ENCODE peak calls at places on chromosomes 11 and 22, in eight cellular contexts. F, E, A, M, W, Q, S and R are unnamed samples.

GRCh38 chr22:29877620-29878019 is 5.4 kb upstream of the MTMR3 start:
- DNase-seq in E (no peak), M (peak), W (no peak), F (no peak), S (no peak), A (no peak), Q (peak), R (no peak)

GRCh38 chr11:77449060-77449521 is 24.8 kb downstream of the PAK1 start:
- DNase-seq in E (no peak), M (no peak), A (no peak), W (no peak), Q (no peak), F (no peak), S (no peak), R (peak)

GRCh38 chr22:19759459-19759993 is 1.1 kb upstream of the TBX1 start:
- DNase-seq in M (no peak), A (no peak), Q (no peak), S (peak), F (no peak), E (no peak), W (no peak), R (no peak)

GRCh38 chr11:122202951-122203456 is 87.0 kb upstream of the BLID start:
- DNase-seq in E (no peak), S (peak), M (peak), F (no peak), Q (peak), A (peak), W (no peak), R (peak)

GRCh38 chr22:27206001-27206746 is 548.8 kb downstream of the MIAT start:
- DNase-seq in F (no peak), S (no peak), Q (no peak), W (peak), E (no peak), A (no peak), M (peak), R (no peak)

GRCh38 chr22:23533328-23533762 is 46.7 kb downstream of the IGLL1 start:
- DNase-seq in F (no peak), W (no peak), E (no peak), A (peak), Q (no peak), S (peak), M (peak), R (no peak)

GRCh38 chr11:96002339-96002738 is 78.4 kb upstream of the MTMR2 start:
- DNase-seq in A (no peak), W (no peak), S (no peak), Q (no peak), M (no peak), F (no peak), E (no peak), R (no peak)

GRCh38 chr11:106457727-106458126 is 380.3 kb downstream of the AASDHPPT start:
- DNase-seq in F (no peak), M (peak), S (no peak), W (no peak), A (no peak), Q (peak), E (no peak), R (no peak)

GRCh38 chr11:82899191-82899820 is 924 bp downstream of the PRCP start:
- DNase-seq in W (no peak), F (no peak), Q (no peak), E (no peak), S (no peak), A (no peak), M (no peak), R (peak)

GRCh38 chr22:44452531-44453420 is 45.3 kb downstream of the RTL6 start:
- DNase-seq in W (no peak), E (no peak), F (no peak), M (no peak), S (peak), Q (no peak), A (no peak), R (no peak)